ENCODE peak calls at places on chromosomes 6 and 20, in five cellular contexts. L, R, B, P and E are unnamed samples.

GRCh38 chr20:20888273-20888656 is 175.8 kb upstream of the RALGAPA2 start:
- DNase-seq in B (no peak), L (no peak), R (no peak), P (no peak), E (no peak)

GRCh38 chr6:84019812-84020211 is 13.8 kb upstream of the MRAP2 start:
- DNase-seq in B (no peak), R (no peak), P (no peak), L (no peak), E (no peak)

GRCh38 chr6:1894954-1895353 is 285.2 kb downstream of the FOXC1 start:
- DNase-seq in P (no peak), R (peak), L (no peak), B (no peak), E (no peak)

GRCh38 chr6:47161176-47161687 is 119.1 kb upstream of the ADGRF1 start:
- DNase-seq in R (no peak), L (no peak), B (no peak), P (no peak), E (no peak)

GRCh38 chr6:8839626-8840025 is 404.3 kb upstream of the SLC35B3 start:
- DNase-seq in L (no peak), P (no peak), R (no peak), B (no peak), E (no peak)

GRCh38 chr6:149043476-149044130 is 273.9 kb upstream of the TAB2 start:
- DNase-seq in B (peak), R (no peak), L (no peak), P (no peak), E (peak)

GRCh38 chr6:3484240-3484639 is 27.4 kb upstream of the SLC22A23 start:
- DNase-seq in B (no peak), L (no peak), P (no peak), R (no peak), E (no peak)

GRCh38 chr6:37517411-37517812 is 17.7 kb upstream of the CCDC167 start:
- DNase-seq in L (no peak), R (no peak), B (no peak), P (no peak), E (no peak)

GRCh38 chr6:3195695-3196497 is 31.6 kb downstream of the TUBB2B start:
- DNase-seq in P (no peak), R (no peak), L (no peak), B (peak), E (no peak)

GRCh38 chr6:33959661-33960344 is 156.0 kb upstream of the MLN start:
- DNase-seq in L (no peak), B (no peak), R (no peak), P (no peak), E (no peak)

GRCh38 chr20:56443654-56444540 is 24.5 kb upstream of the RTF2 start:
- DNase-seq in P (peak), L (no peak), R (no peak), B (no peak), E (no peak)

GRCh38 chr6:111361648-111362047 is 121.4 kb downstream of the REV3L start:
- DNase-seq in L (no peak), R (no peak), B (peak), P (no peak), E (peak)

GRCh38 chr20:9482180-9482579 is 32.2 kb upstream of the LAMP5 start:
- DNase-seq in R (no peak), B (no peak), P (no peak), L (no peak), E (no peak)

GRCh38 chr20:34876161-34877001 is at the start of gene ACSS2:
- DNase-seq in R (peak), L (peak), P (peak), B (peak), E (peak)
- TF ChIP-seq CTCF in R (no peak), L (no peak), P (no peak), B (no peak), E (peak)

DNA sequence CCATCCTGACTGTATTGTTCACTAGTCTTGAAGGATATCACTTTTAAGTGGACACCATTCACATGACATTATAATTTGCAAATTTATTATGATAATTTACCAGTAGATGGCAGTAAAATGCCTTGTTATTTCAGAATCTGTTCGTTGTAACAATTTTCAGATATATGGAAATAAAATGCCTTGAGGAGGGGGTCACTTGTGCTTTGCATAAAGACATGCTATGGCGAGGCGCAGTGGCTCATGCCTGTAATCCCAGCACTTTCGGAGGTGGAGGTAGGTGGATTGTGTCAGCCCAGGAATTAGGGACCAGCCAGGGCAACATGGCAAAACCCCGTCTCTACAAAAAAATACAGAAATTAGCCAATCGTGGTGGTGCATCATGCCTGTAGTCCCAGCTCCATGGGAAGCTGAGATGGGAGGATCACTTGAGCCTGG is 9.0 kb upstream of the NCOA6 start:
- DNase-seq in B (no peak), L (peak), R (no peak), P (no peak), E (no peak)
- TF ChIP-seq CTCF in B (peak), L (peak), R (no peak), P (no peak), E (peak)

DNA sequence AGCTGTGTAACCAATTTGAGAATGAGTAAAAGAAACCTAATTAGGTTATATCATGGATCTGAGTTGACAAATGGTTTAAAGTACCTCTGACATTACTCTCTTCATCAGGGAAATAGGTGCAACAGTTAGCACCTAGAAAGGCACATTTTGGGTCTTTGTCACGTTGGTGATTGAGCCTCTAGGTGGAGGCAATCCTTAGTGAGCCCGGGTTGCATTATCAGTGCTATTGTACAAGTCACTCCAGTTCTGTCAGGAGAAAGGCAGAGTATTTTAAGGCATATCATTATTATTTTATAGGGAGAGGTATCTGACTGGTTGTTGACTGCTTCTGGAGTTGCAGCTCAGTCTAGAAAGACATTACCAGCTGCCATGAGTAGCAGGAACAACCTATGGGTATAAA is 54.9 kb downstream of the TRIM27 start:
- DNase-seq in B (no peak), R (no peak), L (no peak), P (no peak), E (no peak)
- TF ChIP-seq CTCF in B (no peak), R (no peak), L (no peak), P (no peak), E (no peak)

DNA sequence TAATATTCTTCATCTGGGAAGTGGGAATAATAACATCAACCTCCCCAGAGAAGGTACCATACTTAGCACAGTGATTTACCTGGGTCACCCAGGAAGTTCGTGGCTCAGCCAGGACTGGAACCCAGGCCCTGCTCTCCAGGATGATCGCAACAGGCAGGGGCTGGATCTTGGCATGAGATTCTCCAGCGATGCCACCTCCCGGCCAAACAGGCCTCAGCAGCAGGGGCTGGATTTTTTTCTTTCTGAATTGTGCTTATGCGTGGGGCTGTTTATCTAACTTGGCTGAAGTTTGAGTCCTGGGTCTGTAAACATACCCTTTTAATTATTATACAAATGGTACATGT is 129.5 kb upstream of the PTPN1 start:
- DNase-seq in P (peak), B (peak), L (no peak), R (peak), E (no peak)
- TF ChIP-seq CTCF in P (peak), B (peak), L (no peak), R (peak), E (no peak)

GRCh38 chr6:53837875-53838806 is 43.3 kb downstream of the LRRC1 start:
- DNase-seq in L (no peak), P (no peak), B (no peak), R (no peak), E (no peak)
- TF ChIP-seq CTCF in L (no peak), P (no peak), B (no peak), R (no peak), E (no peak)

GRCh38 chr6:143941852-143942627 is 66.0 kb downstream of the PLAGL1 start:
- DNase-seq in R (peak), B (peak), P (peak), L (peak), E (peak)
- TF ChIP-seq CTCF in R (peak), B (peak), P (no peak), L (peak), E (peak)